ENCODE peak calls at places on chromosomes 2 and 18, in four cellular contexts. J is kidney; L is CD8-positive, alpha-beta T cell; K is endothelial cell of umbilical vein. X is an unnamed sample. For H3K4me1, the result is how much of the 10 kb centered on the place peaks cover.

GRCh38 chr2:170462433-170463205 is 252.5 kb upstream of the SP5 start:
- DNase-seq in J (no peak), L (no peak), K (no peak), X (no peak)

GRCh38 chr2:157837851-157838441 is 38.2 kb downstream of the ACVR1 start:
- DNase-seq in J (no peak), L (no peak), K (peak), X (no peak)

GRCh38 chr18:37540424-37541121 is 25.0 kb downstream of the CELF4 start:
- DNase-seq in J (no peak), L (no peak), K (no peak), X (no peak)

GRCh38 chr2:26034597-26035067 is 748 bp downstream of the RAB10 start:
- DNase-seq in J (no peak), L (no peak), K (peak), X (no peak)

GRCh38 chr2:237904806-237905599 is 45.6 kb downstream of the RAMP1 start:
- DNase-seq in J (no peak), L (no peak), K (peak), X (peak)

GRCh38 chr2:104853926-104854506 is at the start of gene POU3F3:
- DNase-seq in J (peak), L (peak), K (no peak), X (peak)

GRCh38 chr18:8661754-8662573 is 43.4 kb upstream of the MTCL1 start:
- DNase-seq in J (no peak), L (no peak), K (peak), X (no peak)

GRCh38 chr2:222479855-222480254 is 55.5 kb downstream of the SGPP2 start:
- DNase-seq in J (no peak), L (no peak), K (no peak), X (peak)

GRCh38 chr2:240247241-240247867 is 106.9 kb upstream of the OTOS start:
- DNase-seq in J (no peak), L (no peak), K (no peak), X (no peak)

GRCh38 chr2:201084863-201085262 is 13.1 kb downstream of the NDUFB3 start:
- DNase-seq in J (no peak), L (no peak), K (no peak), X (no peak)

GRCh38 chr18:43271593-43272432 is 5.5 kb downstream of the SYT4 start:
- DNase-seq in J (no peak), L (no peak), K (peak), X (no peak)

GRCh38 chr2:32418777-32419176 is 62.0 kb downstream of the BIRC6 start:
- DNase-seq in J (no peak), L (no peak), K (peak), X (no peak)

GRCh38 chr18:79643049-79643765 is 36.4 kb upstream of the CTDP1 start:
- DNase-seq in J (no peak), L (peak), K (no peak), X (peak)

GRCh38 chr2:201466050-201466660 is 14.6 kb downstream of the STRADB start:
- DNase-seq in J (no peak), L (no peak), K (peak), X (peak)

GRCh38 chr2:208306291-208306690 is 40.2 kb downstream of the PIKFYVE start:
- DNase-seq in J (no peak), L (no peak), K (no peak), X (no peak)

GRCh38 chr18:57833441-57834101 is 30.5 kb upstream of the ATP8B1 start:
- DNase-seq in J (no peak), L (no peak), K (peak), X (peak)

GRCh38 chr2:133802366-133802765 is 234.1 kb upstream of the NCKAP5 start:
- DNase-seq in J (no peak), L (no peak), K (no peak), X (no peak)

GRCh38 chr2:126736133-126736874 is 80.3 kb downstream of the GYPC start:
- DNase-seq in J (no peak), L (peak), K (no peak), X (no peak)

GRCh38 chr2:34401186-34401585 is 802.1 kb upstream of the FAM98A start:
- DNase-seq in J (no peak), L (no peak), K (no peak), X (no peak)

GRCh38 chr2:119592436-119592835 is 48.2 kb downstream of the CFAP221 start:
- DNase-seq in J (no peak), L (no peak), K (no peak), X (no peak)

GRCh38 chr2:160062283-160063005 is at the start of gene PLA2R1:
- DNase-seq in J (peak), L (no peak), K (peak), X (peak)

GRCh38 chr18:30787410-30787809 is 255.1 kb downstream of the DSC3 start:
- DNase-seq in J (no peak), L (no peak), K (no peak), X (no peak)

GRCh38 chr18:40006553-40007073 is 1948.4 kb upstream of the PIK3C3 start:
- DNase-seq in J (no peak), L (no peak), K (no peak), X (no peak)

GRCh38 chr2:222569826-222570225 is 86.1 kb downstream of the FARSB start:
- DNase-seq in J (no peak), L (no peak), K (no peak), X (no peak)

DNA sequence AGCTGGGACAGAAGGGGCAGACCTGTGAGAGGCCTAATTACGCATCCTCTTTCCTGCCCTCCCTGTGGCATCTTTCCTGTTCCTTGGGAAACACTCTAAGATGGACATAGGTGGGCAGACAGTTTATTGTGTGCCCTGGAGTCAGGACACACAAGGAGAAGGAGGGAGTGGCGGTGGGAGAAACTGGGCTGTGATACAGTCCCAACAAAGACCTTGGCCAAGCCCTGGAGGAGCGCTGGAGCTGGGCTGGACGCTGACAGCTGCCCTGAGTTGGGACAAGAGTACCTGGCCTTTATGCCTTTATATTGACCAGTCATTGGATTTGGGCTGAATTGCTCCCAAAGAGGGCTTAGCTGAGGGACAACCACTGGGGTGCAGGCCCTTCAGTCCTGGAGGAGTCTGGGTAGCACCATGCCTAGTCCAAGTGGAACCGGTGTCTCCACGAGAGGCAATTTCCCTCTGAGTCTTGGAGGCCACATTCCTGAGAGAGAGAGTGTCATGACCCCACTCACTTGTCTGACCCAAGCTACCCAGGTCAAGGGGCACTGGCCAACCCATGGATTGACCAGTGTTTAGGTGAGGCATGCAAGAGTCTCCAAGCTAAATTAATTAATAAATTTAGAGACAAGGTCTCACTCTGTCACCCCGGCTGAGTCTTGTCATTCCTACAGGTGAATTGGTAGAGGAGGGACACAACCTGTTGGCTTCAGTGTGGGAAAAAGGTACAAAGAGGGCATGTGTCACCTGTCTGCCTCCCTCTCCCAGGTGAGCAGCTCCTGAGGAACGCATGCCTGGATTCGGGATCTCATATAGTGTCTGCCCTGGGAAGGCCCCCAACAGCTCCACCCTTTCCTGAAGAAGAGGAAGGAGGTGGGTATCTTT is 107.1 kb upstream of the ST3GAL5 start:
- DNase-seq in J (no peak), L (no peak), K (no peak), X (no peak)
- H3K4me1 ChIP-seq in J (under half), L (half or more), K (under half), X (under half)

GRCh38 chr2:102591646-102592045 is 27.7 kb upstream of the SLC9A2 start:
- DNase-seq in J (no peak), L (no peak), K (no peak), X (no peak)

GRCh38 chr2:102593516-102593915 is 25.8 kb upstream of the SLC9A2 start:
- DNase-seq in J (no peak), L (no peak), K (no peak), X (no peak)

GRCh38 chr2:102588213-102588939 is 31.0 kb upstream of the SLC9A2 start:
- DNase-seq in J (no peak), L (no peak), K (no peak), X (no peak)

GRCh38 chr2:102589444-102589843 is 29.9 kb upstream of the SLC9A2 start:
- DNase-seq in J (no peak), L (no peak), K (no peak), X (no peak)

DNA sequence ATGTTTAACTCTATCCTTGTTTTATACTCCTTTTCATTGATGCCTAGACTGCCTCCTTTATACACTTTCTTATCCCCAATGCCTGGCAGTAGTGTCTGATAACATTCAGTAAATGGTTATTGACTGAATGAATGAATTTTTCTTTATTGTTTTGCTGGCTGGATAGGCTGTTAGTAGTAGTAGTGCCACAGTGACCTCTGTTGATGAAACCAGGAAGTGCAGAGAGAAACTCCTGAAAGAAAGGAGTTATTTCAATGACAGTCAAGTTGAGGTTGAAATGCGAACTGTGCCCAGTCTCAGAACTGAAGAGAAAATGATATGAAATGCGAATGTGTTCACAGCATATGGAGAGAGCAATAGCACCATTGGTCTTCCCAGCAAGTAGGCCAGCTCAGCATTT is 26.8 kb upstream of the SLC9A2 start:
- DNase-seq in J (no peak), L (no peak), K (peak), X (no peak)
- TF ChIP-seq CTCF in J (peak), L (no peak), K (peak), X (peak)

DNA sequence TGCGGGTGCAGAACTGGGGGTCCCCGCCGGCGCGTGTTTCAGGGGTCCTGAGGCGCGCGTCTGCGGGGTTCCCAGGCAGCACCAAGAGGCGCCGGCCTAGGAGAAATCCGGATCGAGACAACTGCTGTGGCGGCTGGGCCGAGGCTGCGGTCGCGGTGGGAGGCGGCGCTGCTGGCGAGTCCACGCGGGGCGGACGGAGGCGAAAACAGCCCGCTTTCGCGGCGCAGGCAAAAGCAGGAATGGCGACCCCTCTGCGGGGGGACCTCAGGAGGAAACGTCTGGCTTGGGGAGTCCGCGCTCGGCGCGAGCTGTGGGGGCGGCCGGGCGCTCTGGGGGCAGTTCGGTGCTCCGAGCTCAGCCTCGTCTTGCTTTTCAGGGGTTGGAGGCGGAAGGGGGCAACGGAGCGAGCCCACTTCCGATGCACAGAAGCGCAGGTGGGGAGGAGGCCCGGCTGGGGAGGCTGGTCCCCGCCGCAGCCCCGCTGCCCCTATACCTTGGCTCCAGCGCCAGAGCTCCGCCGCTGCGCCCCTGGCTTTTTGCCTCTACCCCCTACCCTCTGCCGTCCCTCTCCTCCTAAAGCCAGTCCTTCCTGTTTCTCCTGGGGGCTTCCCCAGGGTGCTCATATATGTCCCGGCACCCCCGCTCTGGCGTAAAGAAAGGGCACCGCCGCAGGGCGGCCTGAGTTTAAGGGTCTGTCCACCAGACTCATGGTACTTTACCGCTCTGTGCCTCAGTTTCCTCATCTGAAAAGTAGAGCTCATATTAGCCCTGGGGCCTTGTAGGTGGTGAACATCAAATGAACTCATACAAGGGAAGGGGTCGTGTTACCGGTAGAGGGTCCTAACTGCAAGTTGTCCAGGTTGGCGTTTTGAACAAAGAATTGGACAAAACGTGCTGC is 81.3 kb upstream of the LDLRAD4 start:
- DNase-seq in J (peak), L (peak), K (peak), X (peak)
- H3K4me1 ChIP-seq in J (under half), L (under half), K (under half), X (under half)

GRCh38 chr18:49970288-49970687 is 157.0 kb upstream of the ACAA2 start:
- DNase-seq in J (no peak), L (no peak), K (no peak), X (no peak)
- TF ChIP-seq CTCF in J (no peak), L (no peak), K (no peak), X (no peak)

DNA sequence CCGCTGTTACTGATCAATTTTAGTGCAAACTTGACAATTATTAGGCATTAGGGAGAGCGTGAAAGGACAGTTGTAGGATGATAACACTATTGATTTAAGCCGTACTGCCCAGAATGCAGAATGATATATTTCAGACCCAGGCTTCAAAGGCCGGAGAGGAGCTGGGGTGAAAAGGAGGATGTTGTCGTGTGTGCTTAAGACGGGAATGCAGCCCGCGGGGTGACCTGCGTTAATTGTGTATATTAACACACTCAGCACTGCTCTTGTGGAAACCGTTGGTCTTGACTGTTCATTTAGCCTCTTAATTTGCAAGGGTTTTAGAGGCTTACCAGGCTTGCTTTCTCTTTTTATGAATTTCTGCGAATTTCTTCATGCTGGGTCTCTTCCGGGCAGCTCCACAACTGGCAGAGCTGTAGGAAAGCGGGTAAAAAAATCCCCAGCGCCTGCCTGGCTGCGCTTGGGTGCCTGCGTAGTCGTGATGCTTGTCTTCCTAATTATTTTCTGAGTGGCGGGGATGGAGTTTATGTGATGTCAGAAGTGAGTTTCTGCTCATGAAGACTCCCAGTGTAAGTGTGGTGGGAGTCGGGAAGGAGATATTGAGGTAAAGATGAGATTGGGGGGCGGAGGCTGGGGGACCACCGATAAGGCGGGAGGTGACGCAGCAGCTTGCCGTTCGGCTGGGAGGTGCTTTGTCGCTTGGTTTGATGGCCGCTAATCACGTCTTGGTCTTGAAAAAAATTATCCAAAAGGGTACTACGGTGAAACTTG is 229.7 kb downstream of the LDLRAD4 start:
- DNase-seq in J (no peak), L (no peak), K (no peak), X (peak)
- H3K4me1 ChIP-seq in J (under half), L (under half), K (under half), X (under half)

DNA sequence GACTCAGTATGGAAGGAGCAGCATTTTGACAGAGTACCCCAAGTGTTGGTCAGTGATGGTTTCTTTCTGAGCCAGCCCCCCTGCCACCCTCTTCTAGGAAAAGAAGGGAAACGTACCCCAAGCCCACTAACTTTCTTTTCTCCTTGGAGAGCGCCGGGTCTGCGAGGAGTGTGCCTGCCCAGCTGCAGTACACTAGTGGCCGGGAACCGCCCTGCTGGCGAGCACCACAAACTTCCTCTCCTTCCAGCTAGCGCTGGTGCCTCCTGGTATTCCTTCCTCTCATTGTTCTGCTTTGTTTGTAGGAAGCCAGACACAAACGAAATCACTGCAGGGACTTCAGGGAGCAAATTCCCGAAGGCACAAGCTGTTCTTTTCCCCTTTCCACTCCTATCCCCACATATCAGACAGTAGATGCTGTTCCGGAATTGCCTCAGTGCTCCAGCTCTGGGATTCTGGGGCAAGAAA is 1.8 kb downstream of the CCDC85A start:
- DNase-seq in J (peak), L (no peak), K (peak), X (peak)
- TF ChIP-seq CTCF in J (no peak), L (no peak), K (no peak), X (no peak)

DNA sequence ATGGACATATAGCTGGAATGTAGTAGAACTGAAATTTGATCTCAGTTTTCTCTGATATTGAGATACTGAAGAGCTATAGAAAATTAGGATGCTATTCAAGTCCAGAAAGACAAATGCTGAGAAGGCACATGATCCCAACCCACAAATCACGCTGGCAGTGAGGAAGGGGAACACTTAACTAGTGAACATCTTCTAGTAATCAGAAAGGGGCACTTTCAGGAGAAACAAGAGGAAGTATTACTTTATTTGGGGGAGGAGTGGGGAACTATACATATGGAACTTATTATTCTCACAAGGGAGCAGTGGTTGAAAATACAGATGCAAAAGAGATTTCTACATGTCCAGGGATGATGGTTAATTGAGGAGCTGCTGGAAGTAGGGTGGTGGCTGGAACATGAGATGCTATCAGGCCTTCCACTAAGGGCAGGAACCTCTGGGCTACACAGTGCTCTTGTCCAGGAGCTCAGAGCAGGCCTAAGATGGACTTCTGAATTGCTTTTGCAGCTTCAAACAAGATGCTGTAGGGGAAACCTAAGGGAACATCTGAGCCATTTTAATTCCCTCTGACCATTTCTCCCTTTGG is 79.3 kb downstream of the TGFA start:
- DNase-seq in J (no peak), L (no peak), K (no peak), X (no peak)
- H3K4me1 ChIP-seq in J (under half), L (under half), K (under half), X (under half)

GRCh38 chr2:100520224-100520623 is 42.6 kb upstream of the PDCL3 start:
- DNase-seq in J (no peak), L (no peak), K (no peak), X (peak)

GRCh38 chr2:100526868-100527267 is 35.9 kb upstream of the PDCL3 start:
- DNase-seq in J (no peak), L (no peak), K (no peak), X (no peak)

GRCh38 chr2:100518801-100519200 is 44.0 kb upstream of the PDCL3 start:
- DNase-seq in J (no peak), L (no peak), K (no peak), X (peak)

GRCh38 chr2:100524331-100524730 is 38.5 kb upstream of the PDCL3 start:
- DNase-seq in J (no peak), L (no peak), K (no peak), X (peak)

GRCh38 chr2:100522430-100522829 is 40.4 kb upstream of the PDCL3 start:
- DNase-seq in J (no peak), L (no peak), K (no peak), X (no peak)
- TF ChIP-seq CTCF in J (no peak), L (no peak), K (no peak), X (no peak)

X was measured in osteoblast.